ENCODE peak calls at places on chromosomes 5 and 9, in five cellular contexts. N is brain microvascular endothelial cell, E is adrenal gland, C is right atrium auricular region, I is cardiac fibroblast. W is an unnamed sample.

GRCh38 chr5:168426864-168427172 is 59.5 kb upstream of the RARS1 start:
- DNase-seq in N (no peak), I (no peak), E (no peak), C (no peak), W (no peak)

GRCh38 chr9:72817413-72817812 is 135.4 kb downstream of the ALDH1A1 start:
- DNase-seq in I (no peak), C (no peak), N (no peak), E (no peak), W (no peak)

GRCh38 chr5:169548315-169548714 is 35.3 kb upstream of the SPDL1 start:
- DNase-seq in C (no peak), E (no peak), N (peak; percentile 27), I (peak; percentile 75), W (peak; percentile 45)

GRCh38 chr5:113204525-113205161 is 228.0 kb downstream of the DCP2 start:
- DNase-seq in E (peak; percentile 50), I (peak; percentile 78), C (peak; percentile 75), N (peak; percentile 20), W (no peak)

GRCh38 chr9:70542339-70542931 is 128.0 kb upstream of the KLF9 start:
- DNase-seq in C (no peak), N (no peak), E (no peak), I (peak; percentile 72), W (no peak)

GRCh38 chr5:126370796-126371718 is 52.2 kb upstream of the GRAMD2B start:
- DNase-seq in I (peak; percentile 62), N (no peak), C (no peak), E (no peak), W (no peak)

GRCh38 chr5:26487553-26487952 is 550.8 kb downstream of the CDH9 start:
- DNase-seq in N (no peak), I (no peak), E (no peak), C (no peak), W (no peak)

GRCh38 chr9:128995791-128996190 is 32.3 kb downstream of the SH3GLB2 start:
- DNase-seq in I (peak; percentile 77), E (no peak), N (no peak), C (no peak), W (no peak)

GRCh38 chr5:88674262-88675158 is 208.5 kb downstream of the MEF2C start:
- DNase-seq in I (no peak), E (peak; percentile 75), C (no peak), N (no peak), W (peak; percentile 60)

GRCh38 chr5:9920696-9921095 is 290.5 kb upstream of the TAS2R1 start:
- DNase-seq in I (no peak), C (no peak), E (no peak), N (no peak), W (no peak)

GRCh38 chr9:69264526-69264925 is 60.5 kb upstream of the ENTREP1 start:
- DNase-seq in C (no peak), E (no peak), I (no peak), N (no peak), W (no peak)

GRCh38 chr5:130692766-130693165 is 472.3 kb downstream of the HINT1 start:
- DNase-seq in E (no peak), C (no peak), N (no peak), I (peak; percentile 32), W (no peak)

GRCh38 chr5:109656829-109657228 is 32.9 kb upstream of the MAN2A1 start:
- DNase-seq in C (peak; percentile 60), I (peak; percentile 80), E (peak; percentile 50), N (peak; percentile 96), W (no peak)

GRCh38 chr5:71782393-71782770 is 63.3 kb downstream of the CARTPT start:
- DNase-seq in C (no peak), E (no peak), N (no peak), I (no peak), W (no peak)

GRCh38 chr5:137234973-137235943 is 263.9 kb downstream of the SPOCK1 start:
- DNase-seq in N (no peak), I (no peak), E (no peak), C (no peak), W (no peak)

GRCh38 chr5:169302491-169303118 is 1.7 kb upstream of the SLIT3 start:
- DNase-seq in N (peak; percentile 74), C (peak; percentile 85), E (peak; percentile 77), I (peak; percentile 90), W (peak; percentile 83)

GRCh38 chr5:125505062-125505461 is 758.6 kb upstream of the ZNF608 start:
- DNase-seq in I (no peak), N (no peak), E (no peak), C (no peak), W (no peak)

GRCh38 chr5:180787711-180788431 is 14.7 kb downstream of the MGAT1 start:
- DNase-seq in E (no peak), N (peak; percentile 61), C (no peak), I (no peak), W (peak; percentile 42)

GRCh38 chr5:173641171-173641570 is 24.7 kb upstream of the BOD1 start:
- DNase-seq in C (no peak), E (no peak), N (no peak), I (no peak), W (no peak)

GRCh38 chr5:132025403-132025971 is 14.0 kb upstream of the ACSL6 start:
- DNase-seq in C (no peak), E (no peak), I (no peak), N (no peak), W (no peak)

GRCh38 chr9:2336055-2336454 is 285.5 kb upstream of the VLDLR start:
- DNase-seq in E (no peak), I (peak; percentile 43), N (peak; percentile 26), C (no peak), W (no peak)

GRCh38 chr5:143987751-143988560 is 176.0 kb downstream of the HMHB1 start:
- DNase-seq in I (no peak), E (no peak), N (no peak), C (no peak), W (no peak)

GRCh38 chr5:120258123-120258522 is 206.0 kb upstream of the PRR16 start:
- DNase-seq in N (no peak), C (no peak), I (peak; percentile 75), E (no peak), W (no peak)

GRCh38 chr9:131656356-131657030 is 83.4 kb downstream of the RAPGEF1 start:
- DNase-seq in C (peak; percentile 85), N (no peak), I (no peak), E (peak; percentile 58), W (no peak)

GRCh38 chr5:41503321-41503720 is 7.1 kb downstream of the PLCXD3 start:
- DNase-seq in I (no peak), C (no peak), E (no peak), N (no peak), W (no peak)

GRCh38 chr5:125696762-125697161 is 726.4 kb upstream of the GRAMD2B start:
- DNase-seq in I (peak; percentile 73), E (no peak), N (peak; percentile 82), C (no peak), W (no peak)

GRCh38 chr9:2461886-2462285 is 159.7 kb upstream of the VLDLR start:
- DNase-seq in E (no peak), N (no peak), C (no peak), I (peak; percentile 21), W (no peak)

GRCh38 chr5:98656106-98656795 is 117.2 kb upstream of the RGMB start:
- DNase-seq in I (no peak), N (peak; percentile 40), C (no peak), E (no peak), W (peak; percentile 83)

GRCh38 chr9:129863059-129863690 is 27.9 kb downstream of the USP20 start:
- DNase-seq in I (peak; percentile 89), C (no peak), E (no peak), N (peak; percentile 72), W (no peak)

GRCh38 chr9:136493567-136493971 is 10.7 kb upstream of the SEC16A start:
- DNase-seq in N (no peak), I (no peak), E (no peak), C (no peak), W (no peak)
- TF ChIP-seq CTCF in N (no peak), I (no peak), E (no peak), C (no peak), W (no peak)

DNA sequence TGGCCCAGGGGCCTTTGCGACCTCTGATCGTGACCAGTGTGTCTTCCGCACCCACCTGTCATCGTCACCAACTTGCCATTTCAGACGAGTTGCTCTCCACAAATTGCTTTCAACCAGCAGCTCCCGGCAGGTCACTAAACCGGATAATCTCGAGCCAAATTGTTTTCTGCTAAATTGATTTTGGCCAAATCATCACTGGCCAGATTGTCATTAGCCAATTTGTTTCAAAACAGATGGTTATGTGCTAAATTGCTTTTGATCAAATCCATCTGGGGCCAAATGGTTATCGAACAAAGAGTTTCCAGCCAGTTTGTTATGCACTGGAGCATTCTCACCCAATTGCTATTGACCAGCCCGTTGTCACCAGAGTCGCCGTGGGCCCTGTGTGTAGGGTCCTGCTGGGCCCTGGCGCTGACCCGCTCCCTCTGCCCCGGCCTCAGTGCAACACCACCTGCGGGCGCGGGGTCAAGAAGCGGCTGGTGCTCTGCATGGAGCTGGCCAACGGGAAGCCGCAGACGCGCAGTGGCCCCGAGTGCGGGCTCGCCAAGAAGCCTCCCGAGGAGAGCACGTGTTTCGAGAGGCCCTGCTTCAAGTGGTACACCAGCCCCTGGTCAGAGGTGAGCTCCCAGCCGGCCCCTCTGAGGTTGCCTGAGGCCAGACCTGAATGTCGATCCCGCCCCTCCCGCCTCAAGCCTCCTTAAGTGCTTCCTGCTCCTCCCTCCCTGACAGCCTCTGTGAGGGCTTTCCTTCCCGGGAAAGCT is 35.6 kb downstream of the ADAMTSL2 start:
- DNase-seq in N (no peak), I (no peak), E (no peak), C (no peak), W (peak; percentile 39)
- TF ChIP-seq CTCF in N (no peak), I (no peak), E (no peak), C (no peak), W (no peak)

GRCh38 chr9:116116411-116116810 is 37.2 kb upstream of the PAPPA start:
- DNase-seq in I (no peak), E (no peak), N (no peak), C (no peak), W (no peak)

GRCh38 chr9:116115731-116116353 is 37.7 kb upstream of the PAPPA start:
- DNase-seq in E (no peak), C (no peak), I (peak; percentile 75), N (peak; percentile 37), W (no peak)

DNA sequence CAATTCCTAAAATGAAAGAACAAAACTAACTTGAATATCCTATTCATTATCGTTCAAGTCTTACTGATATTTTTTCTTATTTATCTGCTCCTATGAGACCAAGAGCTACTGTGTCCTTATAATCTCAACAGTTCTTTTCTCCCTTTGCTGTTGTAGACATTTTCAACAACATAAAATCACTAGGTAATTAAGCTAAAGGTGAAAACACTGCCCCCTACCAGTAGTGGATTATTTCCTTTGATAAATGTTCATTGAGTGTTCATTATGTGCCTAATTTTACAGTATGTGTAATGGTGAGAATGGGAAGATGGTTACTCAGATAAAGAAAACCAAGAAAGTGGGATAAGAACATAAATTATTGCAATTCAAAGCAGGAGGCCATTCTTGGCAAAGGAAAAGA is 41.4 kb upstream of the PAPPA start:
- DNase-seq in I (peak; percentile 39), C (no peak), N (no peak), E (no peak), W (no peak)
- TF ChIP-seq CTCF in I (peak; percentile 40), C (no peak), N (peak; percentile 35), E (peak; percentile 13), W (peak; percentile 47)

GRCh38 chr5:150168864-150169263 is 2.3 kb downstream of the CDX1 start:
- DNase-seq in I (no peak), C (no peak), N (no peak), E (no peak), W (no peak)

GRCh38 chr5:150166193-150167162 is at the start of gene CDX1:
- DNase-seq in C (no peak), E (no peak), I (no peak), N (no peak), W (no peak)

GRCh38 chr5:150164640-150165039 is 1.9 kb upstream of the CDX1 start:
- DNase-seq in N (no peak), C (no peak), E (no peak), I (no peak), W (no peak)

GRCh38 chr5:150167163-150167798 is 703 bp downstream of the CDX1 start:
- DNase-seq in N (no peak), C (no peak), E (no peak), I (no peak), W (peak; percentile 58)

GRCh38 chr5:150167908-150168307 is 1.3 kb downstream of the CDX1 start:
- DNase-seq in E (no peak), I (no peak), N (no peak), C (no peak), W (peak; percentile 61)
- TF ChIP-seq CTCF in E (no peak), I (peak; percentile 13), N (peak; percentile 45), C (no peak), W (peak; percentile 58)